ENCODE peak calls at places on chromosomes 4 and X, in four cellular contexts. A is A549, C is HepG2, F is K562. W is an unnamed sample.

GRCh38 chr4:65670331-65671031 is at the start of gene EPHA5:
- DNase-seq in C (peak; percentile 3), A (peak; percentile 79), F (peak; percentile 16), W (peak; percentile 85)

GRCh38 chr4:654871-655734 is 19.0 kb downstream of the ATP5ME start:
- DNase-seq in C (no peak), F (no peak), A (no peak), W (no peak)

GRCh38 chrX:154298312-154298711 is 2.7 kb downstream of the TKTL1 start:
- DNase-seq in C (no peak), A (no peak), F (no peak), W (no peak)

GRCh38 chr4:81682492-81682891 is 210.8 kb upstream of the RASGEF1B start:
- DNase-seq in A (no peak), C (no peak), F (no peak), W (no peak)

GRCh38 chr4:102663073-102663472 is 97.7 kb downstream of the MANBA start:
- DNase-seq in C (no peak), F (no peak), A (no peak), W (no peak)

GRCh38 chrX:3345281-3346081 is 971 bp downstream of the MXRA5 start:
- DNase-seq in F (no peak), A (no peak), C (no peak), W (peak; percentile 61)

GRCh38 chr4:17562157-17562556 is 14.8 kb upstream of the LAP3 start:
- DNase-seq in C (peak; percentile 46), F (peak; percentile 17), A (peak; percentile 14), W (no peak)

GRCh38 chr4:2058264-2059033 is 678 bp upstream of the NAT8L start:
- DNase-seq in F (peak; percentile 45), A (no peak), C (no peak), W (no peak)

GRCh38 chrX:82961129-82961528 is 547.0 kb upstream of the POU3F4 start:
- DNase-seq in F (no peak), A (no peak), C (no peak), W (peak; percentile 11)

GRCh38 chr4:176587920-176588319 is 204.8 kb downstream of the VEGFC start:
- DNase-seq in F (no peak), A (no peak), C (no peak), W (no peak)

GRCh38 chr4:168765726-168766125 is 244.3 kb downstream of the CBR4 start:
- DNase-seq in A (peak; percentile 20), F (no peak), C (no peak), W (no peak)

GRCh38 chr4:74006009-74006476 is 7.6 kb upstream of the CXCL5 start:
- DNase-seq in C (no peak), A (peak; percentile 37), F (no peak), W (no peak)

GRCh38 chr4:16865897-16866283 is 32.6 kb downstream of the LDB2 start:
- DNase-seq in C (no peak), A (no peak), F (no peak), W (no peak)

GRCh38 chr4:8534601-8535000 is 45.6 kb upstream of the GPR78 start:
- DNase-seq in A (no peak), C (no peak), F (no peak), W (no peak)

GRCh38 chrX:41085883-41086626 is 810 bp downstream of the USP9X start:
- DNase-seq in A (peak; percentile 65), F (no peak), C (peak; percentile 30), W (peak; percentile 29)

GRCh38 chr4:87089368-87089767 is 131.1 kb downstream of the KLHL8 start:
- DNase-seq in C (peak; percentile 66), F (no peak), A (no peak), W (no peak)

GRCh38 chr4:5206391-5206790 is 155.1 kb downstream of the STK32B start:
- DNase-seq in A (peak; percentile 9), F (peak; percentile 2), C (no peak), W (no peak)

GRCh38 chr4:39850727-39851126 is 127.0 kb downstream of the PDS5A start:
- DNase-seq in C (no peak), F (no peak), A (no peak), W (no peak)

GRCh38 chrX:26778320-26778888 is 562.4 kb downstream of the MAGEB5 start:
- DNase-seq in C (no peak), A (peak; percentile 1), F (peak; percentile 10), W (no peak)

GRCh38 chrX:20906571-20906970 is 467.6 kb upstream of the CNKSR2 start:
- DNase-seq in A (peak; percentile 1), C (no peak), F (no peak), W (no peak)

GRCh38 chr4:145734576-145735329 is 54.8 kb downstream of the C4orf51 start:
- DNase-seq in A (peak; percentile 72), C (peak; percentile 36), F (peak; percentile 2), W (no peak)

GRCh38 chr4:158768577-158769174 is at the start of gene FNIP2:
- DNase-seq in F (peak; percentile 86), C (peak; percentile 56), A (peak; percentile 62), W (peak; percentile 73)

GRCh38 chr4:153950100-153950979 is 161.5 kb upstream of the SFRP2 start:
- DNase-seq in C (peak; percentile 21), A (no peak), F (peak; percentile 38), W (no peak)

GRCh38 chr4:1047106-1047975 is 35.9 kb downstream of the FGFRL1 start:
- DNase-seq in A (no peak), C (no peak), F (no peak), W (peak; percentile 35)

DNA sequence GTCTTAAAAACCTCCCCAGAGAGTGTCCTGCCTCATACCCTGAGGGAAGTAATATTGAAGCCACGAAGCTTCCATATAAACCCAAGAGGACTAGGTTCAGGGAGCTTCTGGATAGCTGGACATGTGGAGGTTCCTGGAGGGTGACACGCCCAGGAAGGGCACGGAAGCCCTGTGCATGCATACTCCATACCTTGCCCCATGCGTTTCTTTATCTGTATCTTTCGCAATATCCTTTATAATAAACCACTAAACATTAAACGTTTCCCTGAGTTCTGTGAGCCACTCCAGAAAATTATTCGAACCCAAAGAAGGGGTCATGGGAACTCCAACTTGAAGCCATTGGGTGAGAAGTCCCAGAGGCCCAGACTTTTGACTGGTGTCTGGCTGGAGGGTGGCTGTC is 45.7 kb upstream of the HPF1 start:
- DNase-seq in C (no peak), F (no peak), A (no peak), W (no peak)
- TF ChIP-seq HMGXB4 in C (no peak), F (no peak), A (no peak), W (no peak)

GRCh38 chrX:118973389-118974087 is 880 bp upstream of the LONRF3 start:
- DNase-seq in C (no peak), F (no peak), A (no peak), W (no peak)

GRCh38 chrX:118974088-118974907 is at the start of gene LONRF3:
- DNase-seq in F (peak; percentile 60), C (peak; percentile 58), A (peak; percentile 60), W (no peak)

GRCh38 chrX:118976599-118977340 is 2.4 kb downstream of the LONRF3 start:
- DNase-seq in F (peak; percentile 21), A (peak; percentile 61), C (no peak), W (no peak)

GRCh38 chrX:118975831-118976598 is 1.6 kb downstream of the LONRF3 start:
- DNase-seq in F (peak; percentile 70), C (peak; percentile 69), A (peak; percentile 71), W (peak; percentile 24)

GRCh38 chrX:118974908-118975671 is 672 bp downstream of the LONRF3 start:
- DNase-seq in C (peak; percentile 27), F (peak; percentile 67), A (peak; percentile 66), W (peak; percentile 36)
- TF ChIP-seq HMGXB4 in C (no peak), F (no peak), A (no peak), W (no peak)

GRCh38 chr4:119550857-119551532 is 77.6 kb downstream of the PDE5A start:
- DNase-seq in F (no peak), C (no peak), A (no peak), W (peak; percentile 18)
- TF ChIP-seq HMGXB4 in F (no peak), C (no peak), A (no peak), W (no peak)

GRCh38 chr4:146790515-146790914 is 151.8 kb downstream of the POU4F2 start:
- DNase-seq in C (no peak), A (no peak), F (no peak), W (no peak)

GRCh38 chr4:146791439-146791838 is 152.7 kb downstream of the POU4F2 start:
- DNase-seq in C (no peak), A (no peak), F (no peak), W (no peak)

GRCh38 chr4:146795721-146796120 is 149.9 kb downstream of the TTC29 start:
- DNase-seq in C (no peak), F (no peak), A (no peak), W (no peak)
- TF ChIP-seq HMGXB4 in C (no peak), F (no peak), A (no peak), W (no peak)

DNA sequence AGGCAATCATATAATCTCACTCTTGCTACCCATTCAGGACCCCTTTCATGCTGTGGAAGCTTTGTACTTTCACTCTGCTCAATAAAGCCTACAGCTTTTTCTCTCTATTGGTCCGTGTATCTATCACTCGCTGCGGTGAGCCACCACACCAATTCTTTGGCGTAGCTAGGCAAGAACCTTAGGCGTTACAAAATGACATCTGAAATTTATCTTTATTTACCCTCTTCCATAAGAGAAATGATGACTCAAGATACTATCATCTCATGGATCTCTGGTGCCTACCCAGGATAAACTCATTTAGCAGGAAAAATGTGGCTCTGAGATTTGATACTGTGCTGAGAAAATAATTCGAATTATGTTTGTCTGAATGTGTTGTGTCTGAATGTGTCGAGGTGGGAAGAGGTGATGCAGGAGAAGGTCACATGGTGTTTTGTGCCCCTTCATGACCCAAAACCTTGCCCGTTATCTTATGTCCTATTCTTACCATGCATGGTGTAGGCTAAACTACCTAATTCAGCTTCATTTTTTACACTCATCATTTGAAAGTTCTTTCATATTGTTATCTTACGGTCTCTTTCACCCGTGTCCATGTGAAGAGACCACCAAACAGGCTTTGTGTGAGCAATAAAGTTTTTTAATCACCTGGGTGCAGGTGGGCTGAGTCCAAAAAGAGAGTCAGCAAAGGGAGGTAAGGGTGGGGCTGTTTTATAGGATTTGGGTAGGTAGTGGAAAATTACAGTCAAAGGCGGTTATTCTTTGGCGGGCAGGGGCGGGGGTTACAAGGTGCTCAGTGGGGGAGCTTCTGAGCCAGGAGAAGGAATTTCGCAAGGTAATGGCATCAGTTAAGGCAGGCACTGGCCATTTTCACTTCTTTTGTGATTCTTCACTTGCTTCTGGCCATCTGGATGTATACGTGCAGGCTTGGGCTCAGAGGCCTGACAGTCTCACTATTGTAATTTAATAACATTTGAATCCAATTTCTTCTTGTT is 41.6 kb upstream of the GIMD1 start:
- DNase-seq in C (no peak), A (no peak), F (no peak), W (peak; percentile 29)
- TF ChIP-seq HMGXB4 in C (no peak), A (no peak), F (no peak), W (no peak)

W was measured in WTC11.